ENCODE peak calls at places on chromosome 5, in seven cellular contexts. U is H9, V is IMR-90, K is neuronal stem cell, O is mesendoderm, A is mesenchymal stem cell, Z is trophoblast cell. W is an unnamed sample.

GRCh38 chr5:29402270-29402669 is 1791.2 kb upstream of the CDH6 start:
- DNase-seq in A (no peak), K (no peak), U (no peak), O (no peak), V (no peak), Z (no peak), W (no peak)

GRCh38 chr5:20157089-20157488 is 169.1 kb upstream of the CDH18 start:
- DNase-seq in Z (no peak), K (no peak), U (no peak), A (peak), V (no peak), O (no peak), W (no peak)

GRCh38 chr5:95763941-95764340 is 32.8 kb downstream of the RHOBTB3 start:
- DNase-seq in K (no peak), U (no peak), O (no peak), Z (no peak), A (no peak), V (no peak), W (no peak)

GRCh38 chr5:58886315-58887207 is 303.7 kb downstream of the RAB3C start:
- DNase-seq in O (peak), V (peak), Z (peak), K (peak), A (peak), U (peak), W (peak)

GRCh38 chr5:33275921-33276705 is 164.7 kb upstream of the TARS1 start:
- DNase-seq in O (no peak), A (peak), K (no peak), U (no peak), V (peak), Z (no peak), W (no peak)

GRCh38 chr5:168341178-168341577 is 49.7 kb downstream of the WWC1 start:
- DNase-seq in V (peak), O (no peak), K (no peak), Z (no peak), A (no peak), U (no peak), W (no peak)

GRCh38 chr5:93311825-93312224 is 269.2 kb downstream of the NR2F1-AS1 start:
- DNase-seq in U (no peak), K (no peak), V (no peak), Z (no peak), A (no peak), O (no peak), W (no peak)

GRCh38 chr5:127400524-127400923 is 109.9 kb downstream of the MEGF10 start:
- DNase-seq in U (no peak), Z (no peak), K (no peak), A (no peak), V (no peak), O (no peak), W (no peak)

GRCh38 chr5:65142511-65143011 is 339.2 kb downstream of the ADAMTS6 start:
- DNase-seq in U (peak), V (peak), A (peak), O (peak), Z (no peak), K (peak), W (peak)

GRCh38 chr5:95850391-95850894 is 27.9 kb upstream of the GLRX start:
- DNase-seq in Z (no peak), A (peak), V (no peak), K (no peak), O (no peak), U (no peak), W (no peak)

GRCh38 chr5:76325876-76326491 is 77.1 kb upstream of the IQGAP2 start:
- DNase-seq in O (no peak), K (no peak), A (no peak), V (no peak), U (no peak), Z (no peak), W (no peak)

GRCh38 chr5:174063092-174063756 is 17.7 kb downstream of the NSG2 start:
- DNase-seq in Z (no peak), K (no peak), O (no peak), A (no peak), V (no peak), U (no peak), W (no peak)

GRCh38 chr5:179368016-179368805 is 22.9 kb upstream of the ADAMTS2 start:
- DNase-seq in A (no peak), Z (no peak), U (no peak), O (no peak), V (no peak), K (no peak), W (no peak)

GRCh38 chr5:51684794-51685355 is 301.6 kb downstream of the ISL1 start:
- DNase-seq in V (no peak), A (no peak), O (no peak), Z (no peak), K (no peak), U (no peak), W (no peak)

GRCh38 chr5:160835818-160836528 is 16.0 kb downstream of the ATP10B start:
- DNase-seq in K (no peak), V (no peak), Z (no peak), A (no peak), U (no peak), O (no peak), W (no peak)

GRCh38 chr5:177315411-177315810 is 3.7 kb upstream of the MXD3 start:
- DNase-seq in A (no peak), V (no peak), K (no peak), O (no peak), U (no peak), Z (no peak), W (no peak)

GRCh38 chr5:124889522-124889828 is 143.0 kb upstream of the ZNF608 start:
- DNase-seq in Z (no peak), O (no peak), V (no peak), U (no peak), A (no peak), K (no peak), W (no peak)

GRCh38 chr5:54285573-54286124 is 24.7 kb downstream of the ARL15 start:
- DNase-seq in K (no peak), Z (no peak), U (no peak), V (no peak), O (no peak), A (no peak), W (no peak)

GRCh38 chr5:97096096-97096648 is 46.2 kb downstream of the LIX1 start:
- DNase-seq in O (no peak), V (no peak), Z (no peak), K (no peak), A (no peak), U (no peak), W (no peak)

GRCh38 chr5:14337603-14338002 is 194.5 kb downstream of the TRIO start:
- DNase-seq in U (no peak), K (no peak), O (no peak), V (no peak), A (no peak), Z (no peak), W (no peak)

GRCh38 chr5:138051441-138052296 is 18.8 kb upstream of the FAM13B start:
- DNase-seq in O (peak), A (no peak), Z (no peak), K (no peak), V (no peak), U (no peak), W (no peak)

GRCh38 chr5:55894135-55894534 is 43.0 kb downstream of the IL31RA start:
- DNase-seq in K (no peak), Z (no peak), O (no peak), A (no peak), V (no peak), U (no peak), W (no peak)

GRCh38 chr5:10760033-10760975 is 730 bp downstream of the DAP start:
- DNase-seq in A (peak), U (no peak), K (peak), Z (peak), O (peak), V (peak), W (no peak)

DNA sequence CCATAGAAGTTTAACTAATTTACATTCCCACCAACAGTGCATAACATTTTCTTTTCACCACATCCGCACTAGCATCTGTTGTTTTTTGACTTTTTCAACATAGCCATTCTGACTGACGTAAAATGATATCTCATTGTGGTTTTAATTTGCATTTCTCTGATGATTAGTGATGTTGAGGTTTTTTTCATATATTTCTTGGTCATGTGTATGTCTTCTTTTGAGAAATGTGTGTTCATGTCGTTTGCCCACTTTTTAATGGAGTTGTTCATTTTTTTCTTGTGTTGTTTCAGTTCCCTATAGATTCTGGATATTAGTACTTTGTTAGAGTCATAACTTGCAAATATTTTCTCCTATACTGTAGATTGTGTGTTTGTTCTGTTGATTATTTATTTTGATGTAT is 163.4 kb downstream of the FER start:
- DNase-seq in O (no peak), A (no peak), V (no peak), U (no peak), K (no peak), Z (no peak), W (no peak)
- H2BK120ac ChIP-seq in O (no peak), A (no peak), V (no peak), U (no peak), K (no peak), Z (no peak), W (no peak)

DNA sequence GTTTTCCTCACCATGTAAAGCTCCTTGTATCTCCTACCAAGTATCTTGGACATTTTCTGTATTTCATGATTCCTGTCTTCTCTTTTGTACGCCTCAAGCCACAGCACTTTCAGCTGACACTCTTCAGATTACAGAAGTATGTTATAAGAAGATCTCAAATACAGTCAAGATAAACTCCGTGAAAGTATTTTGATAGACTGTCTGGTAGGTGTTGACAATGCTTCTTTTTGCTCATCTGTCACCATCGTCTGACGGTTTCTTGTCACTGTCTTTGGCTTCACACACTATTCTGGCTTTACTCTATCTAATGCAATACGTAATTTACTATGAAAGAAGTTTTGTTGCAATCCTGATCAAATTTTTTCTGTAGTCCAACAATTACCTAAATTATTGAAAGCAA is 294.5 kb upstream of the CDH12 start:
- DNase-seq in O (no peak), V (no peak), A (no peak), Z (no peak), K (no peak), U (no peak), W (no peak)
- H3K23ac ChIP-seq in O (no peak), V (no peak), A (no peak), Z (no peak), K (no peak), U (no peak), W (no peak)

GRCh38 chr5:98471458-98471857 is 302.0 kb upstream of the RGMB start:
- DNase-seq in Z (no peak), U (no peak), A (no peak), K (no peak), O (no peak), V (no peak), W (no peak)

GRCh38 chr5:98470747-98471146 is 302.7 kb upstream of the RGMB start:
- DNase-seq in A (no peak), U (no peak), O (no peak), Z (no peak), K (no peak), V (no peak), W (no peak)

GRCh38 chr5:98468188-98468869 is 305.1 kb upstream of the RGMB start:
- DNase-seq in V (peak), A (peak), Z (no peak), K (no peak), O (no peak), U (no peak), W (no peak)

GRCh38 chr5:98474802-98475201 is 298.7 kb upstream of the RGMB start:
- DNase-seq in O (no peak), A (peak), Z (no peak), K (no peak), V (no peak), U (no peak), W (no peak)

DNA sequence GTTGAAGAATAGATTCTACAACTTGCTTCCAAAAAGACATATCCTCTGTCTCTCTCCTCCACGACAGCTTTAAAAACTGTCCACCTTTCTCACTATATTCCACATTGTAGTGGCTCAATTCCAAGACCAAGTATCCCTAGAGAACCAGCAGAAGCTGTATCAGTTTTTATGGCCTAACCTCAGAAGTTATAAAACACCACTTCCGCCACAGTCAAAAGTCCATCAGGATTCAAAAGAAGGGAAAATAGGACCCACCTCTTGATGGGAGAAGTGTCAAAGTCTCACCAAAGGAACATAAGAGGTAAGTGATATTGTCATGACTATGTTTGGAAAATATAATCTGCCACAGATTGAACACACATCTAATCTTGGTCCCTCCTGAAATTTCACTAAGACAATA is 299.3 kb upstream of the RGMB start:
- DNase-seq in U (no peak), O (no peak), K (no peak), A (no peak), V (no peak), Z (no peak), W (no peak)
- H2BK120ac ChIP-seq in U (no peak), O (no peak), K (no peak), A (no peak), V (no peak), Z (no peak), W (no peak)

DNA sequence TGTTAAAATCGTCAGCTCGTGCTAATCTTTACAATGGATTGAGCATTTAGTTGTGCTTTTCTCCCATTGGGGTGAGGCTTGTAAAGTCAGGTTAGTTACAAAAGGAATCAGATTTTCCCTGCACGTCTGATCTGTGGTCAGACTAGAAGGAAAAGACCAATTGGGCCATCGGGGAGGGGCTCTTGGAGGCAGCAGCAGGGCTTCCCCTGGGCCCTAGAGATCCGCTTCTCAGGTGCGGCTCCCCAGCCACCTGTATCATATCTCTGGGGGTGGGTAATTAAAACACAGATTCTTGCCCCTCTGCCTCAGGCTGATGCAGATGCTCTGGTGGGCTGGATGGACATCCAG is 200.3 kb downstream of the HSPA4 start:
- DNase-seq in V (no peak), A (no peak), Z (no peak), O (no peak), K (no peak), U (no peak), W (no peak)
- H3K23ac ChIP-seq in V (no peak), A (no peak), Z (no peak), O (peak), K (no peak), U (no peak), W (no peak)